ENCODE peak calls at places on chromosomes 6 and 20, in ten cellular contexts. I, X, P, F, E, H, Z, D, W and Q are unnamed samples.
A peak's percentile ranks its signal among the peaks of the same experiment; 100 is the strongest.

GRCh38 chr20:22963581-22963980 is 71.5 kb upstream of the SSTR4 start:
- DNase-seq in H (no peak), W (no peak), E (no peak), D (no peak), P (no peak), I (no peak), F (no peak), X (no peak), Z (no peak), Q (no peak)

GRCh38 chr6:42710316-42710715 is 12.1 kb downstream of the PRPH2 start:
- DNase-seq in H (no peak), D (no peak), I (no peak), P (no peak), X (no peak), E (no peak), W (no peak), Z (no peak), F (no peak), Q (no peak)

GRCh38 chr20:24723953-24724352 is 225.1 kb upstream of the CST7 start:
- DNase-seq in I (no peak), F (no peak), D (no peak), W (no peak), E (no peak), P (no peak), Z (peak; percentile 62), H (no peak), X (no peak), Q (no peak)

GRCh38 chr20:59737816-59738215 is 133.5 kb downstream of the PHACTR3 start:
- DNase-seq in Z (no peak), W (no peak), H (no peak), P (no peak), D (no peak), E (no peak), F (no peak), X (no peak), I (no peak), Q (no peak)

GRCh38 chr6:36217188-36217587 is 20.6 kb downstream of the BRPF3 start:
- DNase-seq in Z (no peak), H (no peak), W (no peak), F (no peak), X (no peak), D (no peak), E (no peak), P (no peak), I (no peak), Q (no peak)

GRCh38 chr6:14889172-14889571 is 356.7 kb upstream of the JARID2 start:
- DNase-seq in W (peak; percentile 19), H (no peak), I (no peak), D (no peak), F (no peak), X (no peak), E (no peak), P (no peak), Z (no peak), Q (no peak)

GRCh38 chr6:139613496-139613895 is 239.0 kb upstream of the CITED2 start:
- DNase-seq in P (no peak), E (no peak), F (no peak), I (no peak), H (no peak), X (no peak), Z (no peak), D (no peak), W (no peak), Q (no peak)

GRCh38 chr6:45949256-45949655 is 66.4 kb downstream of the CLIC5 start:
- DNase-seq in H (no peak), P (no peak), I (no peak), X (peak; percentile 18), D (no peak), E (no peak), Z (no peak), W (no peak), F (no peak), Q (no peak)

GRCh38 chr6:75483136-75483952 is 10.3 kb downstream of the FILIP1 start:
- DNase-seq in I (no peak), X (no peak), H (no peak), D (peak; percentile 95), F (no peak), W (no peak), E (no peak), P (no peak), Z (no peak), Q (no peak)

GRCh38 chr20:44256961-44257360 is 9.9 kb downstream of the GDAP1L1 start:
- DNase-seq in P (no peak), I (no peak), H (no peak), X (no peak), Z (no peak), W (no peak), F (no peak), D (no peak), E (no peak), Q (no peak)

GRCh38 chr20:44255942-44256341 is 8.8 kb downstream of the GDAP1L1 start:
- DNase-seq in P (no peak), W (no peak), Z (no peak), I (no peak), D (no peak), H (no peak), E (no peak), X (no peak), F (no peak), Q (no peak)

GRCh38 chr20:44251284-44251683 is 4.2 kb downstream of the GDAP1L1 start:
- DNase-seq in E (no peak), X (no peak), Z (no peak), P (no peak), I (no peak), H (no peak), W (no peak), F (no peak), D (no peak), Q (no peak)

GRCh38 chr20:44253528-44253927 is 6.4 kb downstream of the GDAP1L1 start:
- DNase-seq in Z (no peak), W (no peak), H (peak; percentile 6), F (no peak), I (no peak), E (no peak), D (no peak), P (no peak), X (no peak), Q (no peak)

DNA sequence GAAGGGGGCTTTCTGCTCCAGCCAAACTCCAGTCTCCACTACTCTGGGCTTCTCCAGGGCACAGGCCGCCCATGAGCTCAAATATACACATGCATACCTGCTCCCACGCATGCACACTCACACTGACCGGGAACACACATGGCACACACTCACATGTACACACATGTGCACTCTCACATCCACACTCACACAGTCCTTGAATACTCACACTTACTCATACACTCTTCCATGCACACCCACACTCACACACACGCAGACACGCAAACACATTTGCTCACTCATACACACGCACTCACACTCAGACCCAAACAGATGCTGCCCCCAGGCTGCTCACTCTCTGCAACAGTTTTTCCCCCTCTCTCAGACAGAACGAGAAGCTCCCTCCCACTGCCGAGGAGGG is 7.0 kb downstream of the GDAP1L1 start:
- DNase-seq in I (no peak), D (no peak), W (no peak), X (no peak), H (no peak), F (no peak), Z (no peak), E (no peak), P (no peak), Q (no peak)
- TF ChIP-seq CTCF in I (no peak), D (no peak), W (no peak), X (no peak), H (no peak), F (no peak), Z (no peak), E (no peak), P (no peak), Q (no peak)

GRCh38 chr6:12064538-12064937 is 52.4 kb downstream of the HIVEP1 start:
- DNase-seq in Z (no peak), P (no peak), I (no peak), X (no peak), H (no peak), F (no peak), E (no peak), D (no peak), W (no peak), Q (no peak)
- H3K4me3 ChIP-seq in Z (no peak overlapping the region), P (no peak overlapping the region), I (no peak overlapping the region), X (no peak overlapping the region), H (no peak overlapping the region), F (no peak overlapping the region), E (no peak overlapping the region), D (no peak overlapping the region), W (no peak overlapping the region), Q (no peak overlapping the region)

GRCh38 chr6:37821449-37821848 is 1.9 kb downstream of the ZFAND3 start:
- DNase-seq in Z (no peak), D (no peak), E (no peak), W (no peak), I (no peak), P (no peak), H (no peak), F (no peak), X (no peak), Q (no peak)

GRCh38 chr6:37818536-37819176 is 871 bp upstream of the ZFAND3 start:
- DNase-seq in X (peak; percentile 97), Z (peak; percentile 96), W (peak; percentile 95), D (peak; percentile 94), I (peak; percentile 92), F (peak; percentile 97), P (peak; percentile 94), H (peak; percentile 97), E (peak; percentile 96), Q (peak; percentile 96)

GRCh38 chr6:37820713-37821069 is 1.2 kb downstream of the ZFAND3 start:
- DNase-seq in D (no peak), I (no peak), P (no peak), Z (no peak), W (no peak), X (no peak), E (no peak), H (no peak), F (no peak), Q (no peak)

GRCh38 chr6:37819802-37820712 is 530 bp downstream of the ZFAND3 start:
- DNase-seq in P (peak; percentile 39), W (peak; percentile 47), X (peak; percentile 42), F (peak; percentile 79), D (peak; percentile 81), Z (peak; percentile 87), I (peak; percentile 47), H (peak; percentile 65), E (peak; percentile 75), Q (peak; percentile 68)

DNA sequence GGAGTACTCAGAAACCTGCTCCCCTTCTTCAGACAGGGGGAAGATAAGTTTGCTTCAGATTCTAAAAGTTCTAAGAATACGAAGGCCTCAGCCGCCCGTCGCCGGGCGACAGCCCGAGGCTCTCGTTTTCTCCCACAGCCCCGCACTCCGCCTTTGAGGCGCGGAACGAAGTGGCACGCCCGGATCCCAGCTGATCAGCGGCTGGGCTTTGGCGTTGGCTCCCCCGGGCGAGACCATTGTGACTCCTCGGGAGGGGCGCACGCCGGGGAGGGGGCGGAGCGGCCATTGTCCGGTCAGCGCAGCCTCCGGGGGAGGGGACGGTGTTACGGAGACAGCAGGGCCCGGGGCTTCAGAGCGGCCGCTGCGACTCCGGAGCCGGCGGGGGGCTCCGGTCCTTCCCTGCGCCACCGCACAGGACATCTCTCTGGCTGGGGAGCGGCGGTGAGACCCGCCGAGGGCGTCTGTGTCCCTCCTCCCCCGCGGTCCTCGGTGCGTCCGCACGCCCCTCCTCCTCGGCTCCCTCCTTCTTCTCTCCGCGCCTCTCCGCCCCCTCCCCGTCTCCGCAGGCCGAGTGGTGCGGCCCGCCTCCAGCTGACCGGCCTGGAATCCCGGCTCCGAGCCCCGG is at the start of gene ZFAND3:
- DNase-seq in H (peak; percentile 95), Z (peak; percentile 95), D (peak; percentile 95), E (peak; percentile 97), X (peak; percentile 97), I (peak; percentile 93), F (peak; percentile 98), P (peak; percentile 89), W (peak; percentile 94), Q (peak; percentile 96)
- TF ChIP-seq POLR2A in H (no peak), Z (no peak), D (peak; percentile 65), E (peak; percentile 3), X (peak; percentile 48), I (no peak), F (no peak), P (no peak), W (peak; percentile 38), Q (no peak)

GRCh38 chr6:132598473-132598872 is 8.9 kb upstream of the TAAR5 start:
- DNase-seq in X (no peak), P (no peak), H (peak; percentile 26), Z (no peak), D (no peak), I (no peak), F (no peak), E (peak; percentile 2), W (no peak), Q (no peak)
- TF ChIP-seq CTCF in X (no peak), P (no peak), H (peak; percentile 28), Z (no peak), D (peak; percentile 11), I (no peak), F (no peak), E (no peak), W (no peak), Q (no peak)